ENCODE peak calls at places on chromosomes 7 and 10, in four cellular contexts. R is pancreas; S is CD8-positive, alpha-beta T cell; O is adrenal gland. V is an unnamed sample.

GRCh38 chr10:126468876-126469643 is 80.8 kb upstream of the ADAM12 start:
- DNase-seq in R (no peak), O (no peak), S (no peak), V (peak; percentile 69)

GRCh38 chr10:13658256-13658655 is 71.5 kb downstream of the PRPF18 start:
- DNase-seq in O (no peak), R (no peak), S (no peak), V (no peak)

GRCh38 chr7:101428093-101428866 is 65.6 kb downstream of the COL26A1 start:
- DNase-seq in S (no peak), O (no peak), R (no peak), V (no peak)

GRCh38 chr10:93703066-93703465 is 674 bp upstream of the FRA10AC1 start:
- DNase-seq in S (no peak), O (no peak), R (no peak), V (peak; percentile 11)

GRCh38 chr10:71697938-71698709 is 21.5 kb downstream of the C10orf105 start:
- DNase-seq in R (no peak), S (peak; percentile 25), O (no peak), V (no peak)

GRCh38 chr10:126252884-126253612 is 135.2 kb downstream of the ADAM12 start:
- DNase-seq in O (peak; percentile 61), S (no peak), R (no peak), V (peak; percentile 99)

GRCh38 chr10:119762805-119763798 is 37.3 kb downstream of the INPP5F start:
- DNase-seq in O (no peak), R (no peak), S (no peak), V (no peak)

GRCh38 chr10:62268399-62269076 is at the start of gene RTKN2:
- DNase-seq in O (peak; percentile 70), S (peak; percentile 38), R (peak; percentile 81), V (peak; percentile 67)

GRCh38 chr10:119025336-119025735 is 4.2 kb upstream of the NANOS1 start:
- DNase-seq in O (peak; percentile 45), S (no peak), R (peak; percentile 87), V (peak; percentile 72)

GRCh38 chr7:104538152-104538551 is 209.7 kb downstream of the LHFPL3 start:
- DNase-seq in O (no peak), S (no peak), R (no peak), V (no peak)

GRCh38 chr7:66138994-66139752 is 24.5 kb downstream of the CRCP start:
- DNase-seq in S (no peak), R (no peak), O (no peak), V (no peak)

GRCh38 chr7:21507627-21508343 is 35.1 kb upstream of the DNAH11 start:
- DNase-seq in R (peak; percentile 60), O (peak; percentile 72), S (no peak), V (peak; percentile 32)

GRCh38 chr7:47266131-47266706 is 315.7 kb downstream of the TNS3 start:
- DNase-seq in R (peak; percentile 64), O (peak; percentile 56), S (no peak), V (peak; percentile 64)

GRCh38 chr10:31678573-31679122 is 250.0 kb downstream of the ARHGAP12 start:
- DNase-seq in R (no peak), S (no peak), O (no peak), V (peak; percentile 51)

GRCh38 chr10:7107287-7107686 is 303.5 kb downstream of the SFMBT2 start:
- DNase-seq in S (no peak), O (no peak), R (no peak), V (peak; percentile 24)

GRCh38 chr10:28130267-28130666 is 131.4 kb upstream of the ODAD2 start:
- DNase-seq in S (no peak), O (no peak), R (no peak), V (peak; percentile 73)

GRCh38 chr10:28139138-28139537 is 140.3 kb upstream of the ODAD2 start:
- DNase-seq in O (no peak), S (no peak), R (no peak), V (peak; percentile 46)

GRCh38 chr10:28137907-28138880 is 139.3 kb upstream of the ODAD2 start:
- DNase-seq in O (no peak), S (no peak), R (no peak), V (peak; percentile 82)

GRCh38 chr10:28135258-28135657 is 136.4 kb upstream of the ODAD2 start:
- DNase-seq in S (no peak), O (no peak), R (no peak), V (peak; percentile 34)
- TF ChIP-seq CTCF in S (no peak), O (no peak), R (no peak), V (peak; percentile 40)

GRCh38 chr7:129567377-129567776 is 44.1 kb upstream of the NRF1 start:
- DNase-seq in O (no peak), S (no peak), R (no peak), V (no peak)

GRCh38 chr7:129571201-129571600 is 40.3 kb upstream of the NRF1 start:
- DNase-seq in R (no peak), S (no peak), O (no peak), V (no peak)

GRCh38 chr7:129569811-129570215 is 41.7 kb upstream of the NRF1 start:
- DNase-seq in S (no peak), R (no peak), O (peak; percentile 28), V (peak; percentile 92)

GRCh38 chr7:129568240-129568639 is 43.3 kb upstream of the NRF1 start:
- DNase-seq in R (no peak), O (no peak), S (no peak), V (no peak)

DNA sequence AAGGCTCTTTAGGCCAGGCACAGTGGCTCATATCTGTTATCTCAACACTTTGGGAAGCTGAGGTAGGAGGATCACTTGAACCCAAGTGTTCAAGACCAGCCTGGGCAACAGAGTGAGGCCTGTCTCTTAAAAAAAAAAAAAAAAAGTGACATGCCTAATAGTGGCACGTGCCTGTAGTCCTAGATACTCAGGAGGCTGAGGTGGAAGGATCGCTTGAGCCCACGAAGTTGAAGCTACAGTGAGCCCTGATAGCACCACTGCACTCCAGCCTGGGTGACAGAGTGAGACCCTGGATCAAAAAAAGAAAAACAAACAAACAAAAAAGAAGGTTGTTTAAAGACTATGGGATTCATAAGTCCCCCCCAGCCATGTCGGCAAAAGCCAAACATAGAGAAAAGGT is 42.2 kb upstream of the NRF1 start:
- DNase-seq in R (no peak), S (no peak), O (no peak), V (no peak)
- H3K4me3 ChIP-seq in R (no peak overlapping the region), S (no peak overlapping the region), O (no peak overlapping the region), V (no peak overlapping the region)

GRCh38 chr7:69928609-69929008 is 330.3 kb downstream of the AUTS2 start:
- DNase-seq in O (no peak), R (no peak), S (no peak), V (no peak)

GRCh38 chr7:69935107-69935506 is 336.8 kb downstream of the AUTS2 start:
- DNase-seq in S (no peak), O (no peak), R (no peak), V (no peak)

GRCh38 chr7:69929622-69930021 is 331.3 kb downstream of the AUTS2 start:
- DNase-seq in S (no peak), R (no peak), O (no peak), V (no peak)

GRCh38 chr7:69934475-69934903 is 336.2 kb downstream of the AUTS2 start:
- DNase-seq in S (no peak), R (peak; percentile 14), O (no peak), V (no peak)

DNA sequence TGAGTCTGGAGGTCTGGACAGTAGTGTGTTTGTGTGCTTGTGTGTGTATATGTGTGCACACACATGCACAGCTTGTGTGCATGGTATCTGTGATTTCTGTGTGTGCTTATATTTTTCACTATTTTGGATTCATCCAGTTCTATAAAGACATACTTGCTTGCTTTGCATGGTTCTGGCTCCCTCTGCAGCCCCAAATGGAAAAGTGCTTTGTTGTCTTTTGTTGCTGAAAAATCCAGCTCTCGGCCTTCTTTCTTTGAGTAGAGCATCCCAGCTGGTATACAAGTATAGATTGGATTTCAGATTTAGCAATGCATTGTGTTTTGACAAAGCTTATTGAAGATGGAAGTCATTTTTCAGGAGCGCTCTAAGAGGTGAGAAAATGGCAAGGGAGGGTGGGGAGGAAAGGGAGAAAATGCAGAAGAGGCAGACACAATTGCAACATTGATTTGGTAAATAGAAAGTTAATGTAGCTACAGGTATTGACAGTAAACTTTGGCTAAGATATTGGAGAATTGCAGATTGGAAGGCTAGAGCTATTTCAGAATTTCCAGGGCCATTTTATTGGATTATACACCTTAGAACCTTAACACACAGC is 333.9 kb downstream of the AUTS2 start:
- DNase-seq in O (peak; percentile 52), S (no peak), R (peak; percentile 20), V (peak; percentile 62)
- TF ChIP-seq CTCF in O (peak; percentile 65), S (no peak), R (peak; percentile 8), V (peak; percentile 91)

GRCh38 chr7:42925630-42926029 is 6.3 kb downstream of the PSMA2 start:
- DNase-seq in O (no peak), S (no peak), R (no peak), V (no peak)
- H3K4me3 ChIP-seq in O (no peak overlapping the region), S (no peak overlapping the region), R (no peak overlapping the region), V (no peak overlapping the region)

GRCh38 chr10:117074621-117075020 is 63.4 kb downstream of the VAX1 start:
- DNase-seq in S (no peak), R (no peak), O (peak; percentile 2), V (no peak)
- TF ChIP-seq CTCF in S (no peak), R (no peak), O (no peak), V (no peak)

DNA sequence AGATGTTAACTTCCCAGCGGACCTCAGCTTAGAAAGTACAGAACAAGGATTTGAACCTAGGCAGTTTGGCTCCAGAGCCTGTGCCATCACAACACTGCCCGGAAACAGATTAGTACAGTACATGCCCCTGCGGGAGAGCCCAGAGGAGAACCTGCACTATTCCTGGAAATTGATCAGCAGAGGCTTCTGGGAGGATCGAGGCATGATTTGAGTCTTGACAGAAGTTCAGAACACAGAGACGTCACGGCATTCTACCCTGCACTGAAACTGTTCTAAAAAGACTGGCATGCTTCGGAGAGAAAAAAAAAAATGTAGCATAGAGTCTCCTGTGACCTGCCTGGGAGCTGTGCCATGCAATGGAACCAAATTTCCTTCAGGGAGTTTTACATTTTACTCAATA is 9.2 kb upstream of the IL6 start:
- DNase-seq in R (no peak), S (no peak), O (no peak), V (no peak)
- H3K4me3 ChIP-seq in R (no peak overlapping the region), S (no peak overlapping the region), O (no peak overlapping the region), V (no peak overlapping the region)

DNA sequence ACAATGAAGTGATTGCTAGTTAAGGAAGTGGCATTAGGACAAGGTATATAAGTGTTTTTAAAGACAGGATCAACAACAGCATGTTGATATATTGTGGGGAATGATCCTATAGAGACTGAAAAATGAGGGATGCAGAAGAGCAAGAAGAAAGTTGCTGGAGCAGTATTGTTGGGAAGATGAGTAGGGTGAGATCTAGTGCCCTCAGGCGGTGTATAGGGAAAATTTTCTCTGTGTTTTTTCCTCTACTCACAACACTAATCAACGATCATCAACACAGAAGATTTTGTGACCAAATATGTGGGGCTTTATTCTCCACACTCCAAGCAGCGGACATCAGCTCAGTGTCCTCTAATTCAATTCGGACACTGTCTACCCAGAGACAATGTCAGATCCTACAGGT is 9.6 kb upstream of the PTTG1IP2 start:
- DNase-seq in S (no peak), O (no peak), R (no peak), V (no peak)
- TF ChIP-seq CTCF in S (no peak), O (no peak), R (no peak), V (peak; percentile 42)

DNA sequence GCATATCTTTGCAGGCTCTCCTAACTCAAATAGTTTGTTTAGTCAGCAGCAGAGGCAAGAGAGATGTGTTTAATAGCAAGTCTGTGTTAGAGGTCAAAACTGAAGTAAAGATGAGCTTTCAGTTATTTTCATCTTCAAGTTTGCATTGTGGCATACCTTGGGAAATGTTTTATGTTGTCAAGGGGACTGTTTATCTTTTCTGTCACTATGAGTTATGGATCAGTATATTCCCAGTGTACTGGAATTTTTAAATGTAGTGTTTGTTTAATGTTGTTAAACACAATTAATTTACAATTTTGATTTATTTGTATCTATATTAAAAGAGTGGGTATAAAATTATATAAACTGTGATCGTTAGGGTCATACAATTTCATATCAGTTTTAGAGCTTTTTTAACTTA is 169.7 kb upstream of the PPP1R3A start:
- DNase-seq in S (no peak), R (no peak), O (no peak), V (no peak)
- H3K4me3 ChIP-seq in S (no peak overlapping the region), R (peak overlapping the region; percentile 62), O (no peak overlapping the region), V (no peak overlapping the region)

GRCh38 chr10:97518601-97519043 is 19.9 kb downstream of the UBTD1 start:
- DNase-seq in R (no peak), O (no peak), S (no peak), V (peak; percentile 62)
- TF ChIP-seq CTCF in R (no peak), O (no peak), S (no peak), V (no peak)